ENCODE peak calls at places on chromosomes 12 and 14, in five cellular contexts. N is fibroblast of lung, H is hepatocyte, A is Karpas-422, V is neural progenitor cell. S is an unnamed sample.

GRCh38 chr12:118376089-118377004 is at the start of gene SUDS3:
- DNase-seq in A (peak; percentile 97), V (peak; percentile 94), H (peak; percentile 94), N (peak; percentile 54), S (peak; percentile 92)

GRCh38 chr14:20631821-20632389 is 9.6 kb downstream of the OR6S1 start:
- DNase-seq in A (no peak), H (peak; percentile 83), N (peak; percentile 49), V (peak; percentile 71), S (no peak)

GRCh38 chr14:55047301-55048053 is 4.0 kb upstream of the MAPK1IP1L start:
- DNase-seq in H (no peak), A (no peak), V (no peak), N (no peak), S (no peak)

GRCh38 chr12:79121486-79121885 is 256.9 kb downstream of the SYT1 start:
- DNase-seq in H (peak; percentile 6), V (no peak), A (peak; percentile 57), N (no peak), S (peak; percentile 4)

GRCh38 chr12:13044859-13045384 is 741 bp downstream of the FAM234B start:
- DNase-seq in N (peak; percentile 3), V (no peak), A (no peak), H (no peak), S (no peak)

GRCh38 chr14:29637406-29637805 is 290.2 kb downstream of the PRKD1 start:
- DNase-seq in N (peak; percentile 80), A (no peak), V (no peak), H (no peak), S (no peak)

GRCh38 chr12:25051171-25051570 is 102.3 kb upstream of the BCAT1 start:
- DNase-seq in H (no peak), A (peak; percentile 63), N (no peak), V (no peak), S (peak; percentile 35)

GRCh38 chr14:55388160-55388559 is 23.5 kb downstream of the ATG14 start:
- DNase-seq in N (peak; percentile 90), A (no peak), V (no peak), H (no peak), S (no peak)

GRCh38 chr12:23906329-23906728 is 43.1 kb downstream of the SOX5 start:
- DNase-seq in N (peak; percentile 95), H (peak; percentile 23), A (no peak), V (peak; percentile 63), S (no peak)

GRCh38 chr12:79162948-79163347 is 298.4 kb downstream of the SYT1 start:
- DNase-seq in A (no peak), V (no peak), H (no peak), N (no peak), S (no peak)

GRCh38 chr14:46651526-46652144 is at the start of gene RPL10L:
- DNase-seq in A (no peak), N (no peak), V (peak; percentile 2), H (no peak), S (no peak)

GRCh38 chr12:2214411-2214810 is 161.6 kb downstream of the CACNA1C start:
- DNase-seq in N (peak; percentile 27), V (no peak), A (no peak), H (no peak), S (no peak)

GRCh38 chr12:25313591-25313990 is 62.9 kb upstream of the KRAS start:
- DNase-seq in H (no peak), A (no peak), V (no peak), N (peak; percentile 32), S (no peak)

GRCh38 chr14:106210650-106211049 is 684.3 kb downstream of the TMEM121 start:
- DNase-seq in A (peak; percentile 45), N (no peak), H (no peak), V (no peak), S (peak; percentile 89)

GRCh38 chr12:49296836-49297694 is 2.1 kb downstream of the PRPH start:
- DNase-seq in A (peak; percentile 81), N (no peak), H (peak; percentile 59), V (peak; percentile 80), S (no peak)

GRCh38 chr12:83389237-83389996 is 702.7 kb downstream of the TMTC2 start:
- DNase-seq in A (no peak), N (no peak), V (peak; percentile 64), H (peak; percentile 56), S (no peak)

GRCh38 chr12:93441111-93441616 is 583 bp downstream of the UBE2N start:
- DNase-seq in V (peak; percentile 61), A (peak; percentile 76), H (peak; percentile 66), N (peak; percentile 22), S (peak; percentile 50)

GRCh38 chr12:15886372-15887042 is 4.3 kb downstream of the STRAP start:
- DNase-seq in A (no peak), N (peak; percentile 53), V (no peak), H (no peak), S (no peak)

GRCh38 chr14:83991666-83992065 is 1538.3 kb upstream of the FLRT2 start:
- DNase-seq in V (no peak), H (no peak), N (no peak), A (no peak), S (no peak)

GRCh38 chr12:128510527-128510926 is 243.6 kb downstream of the TMEM132C start:
- DNase-seq in A (no peak), H (no peak), V (no peak), N (no peak), S (no peak)

GRCh38 chr14:21209185-21209584 is 53.3 kb upstream of the OR5AU1 start:
- DNase-seq in A (no peak), H (no peak), V (no peak), N (no peak), S (no peak)

GRCh38 chr14:59251811-59252771 is 63.6 kb downstream of the DAAM1 start:
- DNase-seq in N (peak; percentile 95), H (no peak), V (peak; percentile 39), A (no peak), S (no peak)

GRCh38 chr12:6773662-6774351 is 1.5 kb downstream of the LAG3 start:
- DNase-seq in N (no peak), H (no peak), V (peak; percentile 66), A (no peak), S (no peak)

GRCh38 chr12:52041695-52042123 is 9.5 kb upstream of the NR4A1 start:
- DNase-seq in A (peak; percentile 80), N (no peak), H (peak; percentile 60), V (peak; percentile 66), S (peak; percentile 69)

GRCh38 chr12:125128806-125129571 is 63.8 kb downstream of the AACS start:
- DNase-seq in N (no peak), A (no peak), H (no peak), V (no peak), S (no peak)

GRCh38 chr14:72454388-72454787 is 439.5 kb downstream of the DPF3 start:
- DNase-seq in V (no peak), A (no peak), H (no peak), N (no peak), S (no peak)

GRCh38 chr14:72448212-72448611 is 445.7 kb downstream of the DPF3 start:
- DNase-seq in H (no peak), V (no peak), A (no peak), N (no peak), S (no peak)

GRCh38 chr14:72450473-72451044 is 443.3 kb downstream of the DPF3 start:
- DNase-seq in V (no peak), H (no peak), N (no peak), A (no peak), S (no peak)

DNA sequence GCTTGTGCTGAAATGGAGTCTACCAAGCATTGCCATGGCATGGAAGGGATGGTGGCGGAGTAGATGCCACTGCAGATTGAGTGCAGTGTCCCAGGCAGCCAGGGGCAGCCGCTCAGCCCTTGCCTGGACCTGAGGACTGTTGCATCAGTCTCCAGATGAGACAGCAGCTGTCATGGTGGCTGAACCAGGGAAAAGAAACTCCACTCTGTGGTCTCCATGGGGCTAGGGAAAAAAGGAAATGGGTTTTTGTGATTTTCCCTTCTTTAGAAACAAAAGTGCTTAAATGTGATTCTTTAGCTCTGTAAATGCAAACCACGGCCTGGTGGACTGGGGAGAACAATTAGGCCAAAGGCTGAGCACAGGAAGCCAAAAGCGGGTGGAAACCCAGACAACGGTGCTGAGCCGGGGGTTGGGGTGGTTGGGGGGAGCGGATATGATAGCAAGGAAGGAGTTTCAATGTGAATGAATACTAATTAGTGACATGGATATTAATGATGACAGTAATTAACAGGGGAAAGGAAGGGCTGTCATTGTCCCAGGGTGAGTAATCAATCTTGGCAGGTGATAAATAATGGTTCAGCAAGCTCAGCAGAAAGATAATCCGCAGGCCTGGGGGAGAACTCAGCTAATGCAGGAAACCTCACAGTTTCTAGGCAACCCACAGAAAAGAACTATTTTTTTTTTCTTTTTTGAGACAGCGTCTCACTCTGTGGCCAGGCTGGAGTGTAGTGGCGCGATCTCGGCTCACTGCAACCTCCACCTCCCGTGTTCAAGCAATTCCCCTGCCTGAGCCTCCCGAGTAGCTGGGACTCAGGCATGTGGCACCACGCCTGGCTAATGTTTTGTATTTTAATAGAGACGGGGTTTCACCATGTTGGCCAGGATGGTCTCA is 442.6 kb downstream of the DPF3 start:
- DNase-seq in N (peak; percentile 60), A (no peak), H (no peak), V (peak; percentile 33), S (peak; percentile 75)
- H3K27ac ChIP-seq in N (no peak overlapping the region), A (no peak overlapping the region), H (no peak overlapping the region), V (peak overlapping the region; percentile 81), S (peak overlapping the region; percentile 86)

GRCh38 chr14:65373011-65373670 is 39.4 kb upstream of the FUT8 start:
- DNase-seq in V (no peak), N (no peak), H (no peak), A (no peak), S (no peak)

GRCh38 chr14:65371784-65372183 is 40.7 kb upstream of the FUT8 start:
- DNase-seq in V (no peak), A (no peak), N (no peak), H (no peak), S (no peak)

GRCh38 chr14:65373671-65374039 is 38.9 kb upstream of the FUT8 start:
- DNase-seq in N (no peak), H (no peak), V (no peak), A (no peak), S (no peak)

GRCh38 chr14:65369560-65369959 is 43.0 kb upstream of the FUT8 start:
- DNase-seq in N (no peak), H (no peak), V (no peak), A (no peak), S (no peak)

GRCh38 chr14:65370890-65371289 is 41.6 kb upstream of the FUT8 start:
- DNase-seq in A (no peak), V (no peak), N (no peak), H (no peak), S (no peak)
- H2AFZ ChIP-seq in A (no peak overlapping the region), V (peak overlapping the region; percentile 83), N (no peak overlapping the region), H (no peak overlapping the region), S (no peak overlapping the region)

GRCh38 chr14:101294136-101294535 is 267.2 kb upstream of the DIO3 start:
- DNase-seq in H (no peak), N (no peak), A (no peak), V (no peak), S (no peak)
- H3K9me3 ChIP-seq in H (no peaks in the 10 kb centered on the region), N (no peaks in the 10 kb centered on the region), A (peaks cover 6% of the 10 kb centered on the region), V (no peaks in the 10 kb centered on the region), S (no peaks in the 10 kb centered on the region)

GRCh38 chr14:92563359-92563758 is 49.8 kb downstream of the RIN3 start:
- DNase-seq in N (peak; percentile 65), A (no peak), H (no peak), V (no peak), S (no peak)

GRCh38 chr14:92565718-92566115 is 52.1 kb downstream of the RIN3 start:
- DNase-seq in A (no peak), H (no peak), N (peak; percentile 35), V (no peak), S (no peak)

GRCh38 chr14:92561906-92562489 is 48.4 kb downstream of the RIN3 start:
- DNase-seq in A (no peak), V (no peak), H (no peak), N (no peak), S (no peak)

GRCh38 chr14:92565040-92565717 is 51.6 kb downstream of the RIN3 start:
- DNase-seq in N (peak; percentile 44), H (no peak), A (no peak), V (no peak), S (no peak)

GRCh38 chr14:92564361-92565039 is 50.9 kb downstream of the RIN3 start:
- DNase-seq in H (no peak), V (no peak), A (no peak), N (no peak), S (no peak)
- H3K27ac ChIP-seq in H (no peak overlapping the region), V (no peak overlapping the region), A (no peak overlapping the region), N (no peak overlapping the region), S (no peak overlapping the region)

S was measured in DND-41.